ENCODE peak calls at places on chromosomes 1 and 21, in ten cellular contexts. I is fibroblast of the aortic adventitia; Y is ELF-1; H is NCI-H146; A is Caki2; R is activated CD4-positive, alpha-beta T cell treated with anti-CD3 and anti-CD28 coated beads, Interleukin-2, amount 50 U/mL, for 4 hours; D is activated T-helper 2 cell treated with anti-CD3 and anti-CD28 coated beads, Interferon-gamma antibody, Interleukin-2, Interleukin-4, amounts not matched to agents 10 μg/mL and 5 μg/mL and 100 μg/mL, durations not matched to agents 14 hours and 24 hours and 36 hours; L is GM12891; K is HFFc6; E is skeletal muscle cell. T is an unnamed sample.

GRCh38 chr21:43893536-43894205 is 28.6 kb downstream of the AGPAT3 start:
- DNase-seq in E (no peak), K (no peak), D (peak), R (no peak), L (no peak), H (no peak), I (peak), A (no peak), Y (no peak), T (no peak)

GRCh38 chr1:65691152-65691900 is 101.4 kb upstream of the PDE4B start:
- DNase-seq in A (no peak), E (no peak), Y (no peak), H (no peak), K (no peak), I (peak), L (no peak), R (no peak), D (no peak), T (no peak)

GRCh38 chr1:186722711-186723309 is 42.6 kb upstream of the PTGS2 start:
- DNase-seq in D (no peak), E (no peak), L (peak), H (peak), R (no peak), Y (no peak), I (peak), K (peak), A (peak), T (no peak)

GRCh38 chr1:30533796-30534550 is 189.4 kb downstream of the MATN1 start:
- DNase-seq in D (no peak), H (no peak), K (no peak), E (no peak), Y (no peak), A (no peak), R (no peak), I (no peak), L (no peak), T (no peak)

GRCh38 chr1:51946300-51946699 is 44.2 kb downstream of the RAB3B start:
- DNase-seq in A (no peak), K (peak), R (no peak), D (no peak), E (no peak), L (no peak), Y (no peak), I (peak), H (no peak), T (no peak)

GRCh38 chr1:30183895-30184294 is 539.5 kb downstream of the MATN1 start:
- DNase-seq in L (no peak), R (no peak), K (no peak), Y (no peak), A (no peak), E (no peak), D (no peak), I (no peak), H (no peak), T (no peak)

GRCh38 chr1:25216123-25216522 is 16.2 kb downstream of the SYF2 start:
- DNase-seq in Y (no peak), E (no peak), H (no peak), I (no peak), R (no peak), L (no peak), K (no peak), D (no peak), A (no peak), T (no peak)

GRCh38 chr1:233113009-233113712 is 162.8 kb downstream of the NTPCR start:
- DNase-seq in R (no peak), E (peak), D (peak), A (peak), K (peak), I (peak), H (no peak), Y (peak), L (no peak), T (peak)

GRCh38 chr1:20446796-20447195 is 39.2 kb downstream of the CAMK2N1 start:
- DNase-seq in A (no peak), K (no peak), I (peak), Y (no peak), L (no peak), D (no peak), E (no peak), R (no peak), H (no peak), T (no peak)

GRCh38 chr1:228149341-228150020 is at the start of gene GJC2:
- DNase-seq in Y (peak), H (no peak), E (no peak), A (no peak), R (no peak), D (no peak), I (peak), L (no peak), K (no peak), T (no peak)

GRCh38 chr1:66464802-66465201 is 69.2 kb upstream of the SGIP1 start:
- DNase-seq in I (peak), K (peak), L (no peak), Y (no peak), E (peak), H (no peak), R (no peak), A (no peak), D (no peak), T (no peak)

T was measured in mucosa of descending colon.